ENCODE peak calls at places on chromosomes 7 and 10, in four cellular contexts. E is H1, K is HepG2, I is GM12878. T is an unnamed sample.

GRCh38 chr10:103125323-103126267 is 67.5 kb downstream of the NT5C2 start:
- DNase-seq in E (no peak), K (no peak), I (peak; percentile 87), T (no peak)

GRCh38 chr10:1381339-1381738 is 325.2 kb downstream of the WDR37 start:
- DNase-seq in E (no peak), K (no peak), I (no peak), T (no peak)

GRCh38 chr10:36172574-36172973 is 530.5 kb upstream of the FZD8 start:
- DNase-seq in E (no peak), K (no peak), I (no peak), T (no peak)

GRCh38 chr10:11381511-11381910 is 229.9 kb downstream of the USP6NL start:
- DNase-seq in E (no peak), K (no peak), I (no peak), T (no peak)

GRCh38 chr7:1275685-1276424 is 43.2 kb downstream of the UNCX start:
- DNase-seq in E (no peak), K (no peak), I (no peak), T (no peak)

GRCh38 chr10:61257956-61258496 is 195.2 kb downstream of the TMEM26 start:
- DNase-seq in E (no peak), K (no peak), I (no peak), T (no peak)

GRCh38 chr7:154912921-154913644 is 89.8 kb downstream of the PAXIP1 start:
- DNase-seq in E (no peak), K (no peak), I (no peak), T (no peak)

GRCh38 chr10:21919117-21919516 is 84.4 kb downstream of the DNAJC1 start:
- DNase-seq in E (no peak), K (no peak), I (no peak), T (no peak)

GRCh38 chr7:11665381-11665780 is 166.6 kb downstream of the THSD7A start:
- DNase-seq in E (no peak), K (no peak), I (no peak), T (no peak)

GRCh38 chr7:75889223-75889825 is 10.5 kb downstream of the RHBDD2 start:
- DNase-seq in E (no peak), K (no peak), I (no peak), T (no peak)

GRCh38 chr7:157690833-157691382 is 354.1 kb downstream of the DNAJB6 start:
- DNase-seq in E (no peak), K (peak; percentile 7), I (no peak), T (no peak)

GRCh38 chr10:64394744-64395143 is 873.5 kb downstream of the REEP3 start:
- DNase-seq in E (no peak), K (no peak), I (no peak), T (no peak)

GRCh38 chr7:98409843-98410242 is 9.0 kb upstream of the BAIAP2L1 start:
- DNase-seq in E (no peak), K (no peak), I (no peak), T (no peak)

GRCh38 chr7:150383710-150384397 is 4.7 kb downstream of the ZNF775 start:
- DNase-seq in E (peak; percentile 94), K (peak; percentile 98), I (no peak), T (peak; percentile 98)

GRCh38 chr10:74932648-74933047 is 106.2 kb downstream of the KAT6B start:
- DNase-seq in E (no peak), K (no peak), I (no peak), T (no peak)

GRCh38 chr7:87870471-87870870 is 5.7 kb downstream of the SLC25A40 start:
- DNase-seq in E (no peak), K (no peak), I (no peak), T (no peak)

GRCh38 chr10:93333278-93333978 is 148.7 kb downstream of the MYOF start:
- DNase-seq in E (peak; percentile 51), K (no peak), I (no peak), T (peak; percentile 59)

GRCh38 chr10:92239185-92239599 is 51.7 kb downstream of the CPEB3 start:
- DNase-seq in E (no peak), K (no peak), I (no peak), T (no peak)

GRCh38 chr10:112208292-112208691 is 24.7 kb upstream of the GPAM start:
- DNase-seq in E (no peak), K (no peak), I (no peak), T (no peak)
- TF ChIP-seq ZNF274 in E (no peak), K (no peak), I (no peak), T (no peak)

GRCh38 chr10:80136134-80136571 is 3.6 kb downstream of the PLAC9 start:
- DNase-seq in E (no peak), K (no peak), I (no peak), T (no peak)

GRCh38 chr10:80137926-80138325 is 5.4 kb downstream of the PLAC9 start:
- DNase-seq in E (no peak), K (no peak), I (no peak), T (no peak)

GRCh38 chr10:80139290-80139689 is 6.8 kb downstream of the PLAC9 start:
- DNase-seq in E (no peak), K (no peak), I (no peak), T (no peak)

GRCh38 chr10:80133221-80133620 is 691 bp downstream of the PLAC9 start:
- DNase-seq in E (no peak), K (no peak), I (no peak), T (no peak)

GRCh38 chr10:80137031-80137712 is 4.6 kb downstream of the PLAC9 start:
- DNase-seq in E (no peak), K (no peak), I (no peak), T (no peak)
- TF ChIP-seq SUZ12 in E (no peak), K (no peak), I (no peak), T (no peak)

GRCh38 chr10:46232666-46233065 is 54.1 kb upstream of the ANTXRL start:
- DNase-seq in E (no peak), K (no peak), I (no peak), T (no peak)

GRCh38 chr10:46233101-46233500 is 53.7 kb upstream of the ANTXRL start:
- DNase-seq in E (no peak), K (no peak), I (no peak), T (no peak)

GRCh38 chr10:46235705-46236536 is 50.9 kb upstream of the ANTXRL start:
- DNase-seq in E (no peak), K (no peak), I (no peak), T (no peak)

GRCh38 chr10:46234431-46235060 is 52.3 kb upstream of the ANTXRL start:
- DNase-seq in E (no peak), K (no peak), I (no peak), T (no peak)

DNA sequence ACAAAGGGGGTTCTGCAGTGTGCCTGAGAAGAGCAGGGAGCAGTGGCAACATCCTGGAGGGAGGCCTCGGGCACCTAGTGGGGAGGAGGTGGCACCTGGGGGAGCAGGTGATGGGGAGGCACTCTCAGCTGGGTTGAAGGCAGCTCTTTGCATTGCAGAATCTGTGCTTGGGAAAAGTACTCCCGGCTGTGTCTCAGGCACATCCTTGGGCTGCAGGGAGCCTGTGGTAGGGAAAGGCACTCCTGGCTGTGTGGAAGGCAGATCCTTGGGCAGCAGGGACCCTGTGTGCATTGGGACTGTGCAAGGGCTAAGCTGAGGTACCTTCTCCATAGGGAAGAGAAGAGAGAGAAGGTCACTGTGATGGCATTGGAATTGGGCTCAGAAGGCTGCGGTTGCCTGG is 52.8 kb upstream of the ANTXRL start:
- DNase-seq in E (no peak), K (no peak), I (no peak), T (no peak)
- H3K4me3 ChIP-seq in E (no peak overlapping the region), K (no peak overlapping the region), I (no peak overlapping the region), T (no peak overlapping the region)

DNA sequence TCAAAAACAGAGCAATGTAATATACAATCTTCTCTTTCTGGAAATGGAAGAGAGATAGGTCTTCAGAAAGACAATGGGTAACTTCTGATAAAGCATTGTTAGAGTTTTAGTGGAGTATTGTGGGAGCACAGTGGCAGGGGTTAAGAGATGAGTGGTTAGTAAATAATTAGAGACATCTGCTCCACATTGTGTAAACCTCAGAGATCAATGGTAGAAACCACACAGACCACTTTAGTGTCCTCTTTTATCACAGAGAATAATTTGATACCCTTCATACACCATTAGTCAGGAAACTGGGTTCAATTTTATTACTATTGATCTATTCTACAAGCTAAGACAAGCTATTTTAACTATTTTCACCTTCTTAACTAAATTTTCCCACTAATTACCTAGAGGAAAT is 35.9 kb upstream of the MAGI2 start:
- DNase-seq in E (no peak), K (no peak), I (no peak), T (no peak)
- TF ChIP-seq ZNF274 in E (no peak), K (no peak), I (no peak), T (no peak)

GRCh38 chr7:127759945-127760421 is 108.0 kb downstream of the SND1 start:
- DNase-seq in E (no peak), K (no peak), I (no peak), T (no peak)

GRCh38 chr7:127758105-127758504 is 106.1 kb downstream of the SND1 start:
- DNase-seq in E (no peak), K (no peak), I (no peak), T (no peak)

GRCh38 chr7:127760436-127761031 is 108.5 kb downstream of the SND1 start:
- DNase-seq in E (no peak), K (no peak), I (no peak), T (no peak)

GRCh38 chr7:127758845-127759244 is 106.9 kb downstream of the SND1 start:
- DNase-seq in E (no peak), K (no peak), I (no peak), T (no peak)

DNA sequence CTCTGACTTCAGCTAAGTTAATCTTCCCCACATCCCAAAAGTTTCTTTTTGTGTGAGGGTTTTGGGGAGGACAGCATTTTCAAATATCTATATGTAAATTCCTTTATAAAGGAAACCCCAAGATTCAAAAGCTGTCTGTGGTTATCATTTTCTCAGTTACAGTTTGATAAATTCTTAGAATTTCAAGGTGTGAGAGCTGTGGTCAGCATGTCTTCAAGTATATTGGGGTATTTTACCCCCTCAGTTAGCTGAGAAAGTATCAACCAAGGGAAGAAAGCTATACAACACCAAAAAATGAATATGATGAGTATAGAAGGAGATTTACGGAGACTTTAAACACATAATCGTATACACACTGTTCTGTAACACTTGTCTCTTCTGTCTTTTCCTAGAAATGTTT is 109.2 kb downstream of the SND1 start:
- DNase-seq in E (no peak), K (no peak), I (no peak), T (no peak)
- TF ChIP-seq SUZ12 in E (no peak), K (no peak), I (no peak), T (no peak)

DNA sequence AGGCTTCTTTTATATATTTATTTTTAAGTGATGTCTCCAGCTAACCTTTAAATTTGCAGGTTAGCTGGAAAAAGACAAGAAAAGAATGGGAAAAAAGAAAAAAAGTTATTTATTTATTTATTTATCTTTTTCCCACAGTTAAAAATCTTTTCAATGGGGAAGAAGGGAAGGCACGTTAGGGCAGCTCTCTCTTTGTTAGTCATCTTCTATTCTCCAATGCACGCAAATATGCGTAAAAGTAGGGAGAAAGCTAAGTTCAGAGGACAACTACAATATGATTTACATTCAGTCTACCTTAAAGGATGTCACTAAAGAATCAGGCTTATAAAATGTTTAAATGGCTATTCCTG is 276 bp upstream of the GPR85 start:
- DNase-seq in E (no peak), K (no peak), I (no peak), T (no peak)
- H3K4me3 ChIP-seq in E (peak overlapping the region; percentile 73), K (no peak overlapping the region), I (no peak overlapping the region), T (peak overlapping the region; percentile 42)

T was measured in NT2/D1.